ENCODE peak calls at places on chromosomes 1 and 21, in nine cellular contexts. E, K, S, D, L, G, N, U and Q are unnamed samples.

GRCh38 chr1:227949954-227950734 is 2.4 kb upstream of the WNT9A start:
- DNase-seq in U (no peak), E (no peak), K (peak), G (no peak), S (no peak), D (no peak), N (no peak), L (no peak), Q (no peak)

GRCh38 chr1:12069616-12070244 is 6.6 kb downstream of the TNFRSF8 start:
- DNase-seq in E (no peak), L (peak), D (no peak), N (no peak), G (no peak), U (no peak), K (no peak), S (no peak), Q (no peak)

GRCh38 chr1:36157115-36157903 is 1.3 kb downstream of the MAP7D1 start:
- DNase-seq in U (peak), S (no peak), D (no peak), K (no peak), E (no peak), G (peak), L (peak), N (no peak), Q (no peak)

GRCh38 chr1:161209790-161210409 is 5.2 kb upstream of the FCER1G start:
- DNase-seq in N (peak), L (peak), S (peak), U (peak), K (peak), D (no peak), G (peak), E (peak), Q (no peak)

GRCh38 chr1:156618853-156619581 is at the start of gene HAPLN2:
- DNase-seq in G (no peak), K (peak), E (no peak), D (no peak), L (no peak), N (no peak), U (no peak), S (peak), Q (no peak)

GRCh38 chr1:111221633-111222286 is 5.8 kb upstream of the CHI3L2 start:
- DNase-seq in D (no peak), K (no peak), S (no peak), U (no peak), E (no peak), L (peak), G (no peak), N (no peak), Q (no peak)

GRCh38 chr1:30514137-30514654 is 209.2 kb downstream of the MATN1 start:
- DNase-seq in N (no peak), G (no peak), D (no peak), L (no peak), E (no peak), K (no peak), S (no peak), U (no peak), Q (no peak)

GRCh38 chr1:92080128-92080985 is at the start of gene BTBD8:
- DNase-seq in D (peak), G (peak), K (peak), S (peak), L (peak), N (peak), U (peak), E (peak), Q (peak)

GRCh38 chr1:228756457-228756856 is 21.2 kb downstream of the RHOU start:
- DNase-seq in G (no peak), E (no peak), L (no peak), K (no peak), S (no peak), N (no peak), D (no peak), U (no peak), Q (no peak)

GRCh38 chr1:27724961-27725373 is 794 bp upstream of the FAM76A start:
- DNase-seq in K (peak), G (peak), S (no peak), D (no peak), L (peak), E (peak), U (peak), N (peak), Q (no peak)

GRCh38 chr1:35605071-35605881 is 32.2 kb downstream of the TFAP2E start:
- DNase-seq in K (no peak), N (no peak), D (no peak), U (no peak), L (peak), S (no peak), E (no peak), G (no peak), Q (no peak)

GRCh38 chr1:2533356-2533755 is 3.3 kb upstream of the HES5 start:
- DNase-seq in K (no peak), D (no peak), G (no peak), L (peak), U (no peak), S (no peak), E (no peak), N (no peak), Q (peak)

GRCh38 chr21:38740131-38740530 is 65.6 kb upstream of the ETS2 start:
- DNase-seq in L (peak), D (no peak), E (no peak), G (no peak), S (no peak), N (no peak), U (no peak), K (no peak), Q (no peak)

GRCh38 chr1:223609961-223610360 is 55.5 kb downstream of the CAPN8 start:
- DNase-seq in S (no peak), L (no peak), E (no peak), U (no peak), D (no peak), N (no peak), G (no peak), K (no peak), Q (no peak)

GRCh38 chr1:64476251-64476952 is 6.5 kb downstream of the CACHD1 start:
- DNase-seq in S (no peak), K (no peak), E (peak), U (no peak), G (no peak), N (peak), D (peak), L (peak), Q (no peak)

GRCh38 chr1:3530931-3531818 is 76.7 kb downstream of the ARHGEF16 start:
- DNase-seq in S (peak), D (no peak), E (peak), N (peak), L (peak), U (peak), G (peak), K (peak), Q (peak)

GRCh38 chr1:8259498-8260290 is 58.2 kb upstream of the SLC45A1 start:
- DNase-seq in S (peak), E (peak), U (peak), L (peak), K (peak), N (no peak), G (peak), D (peak), Q (peak)
- H3K27ac ChIP-seq in S (peak), E (no peak), U (peak), L (no peak), K (peak), N (no peak), G (peak), D (peak), Q (peak)

DNA sequence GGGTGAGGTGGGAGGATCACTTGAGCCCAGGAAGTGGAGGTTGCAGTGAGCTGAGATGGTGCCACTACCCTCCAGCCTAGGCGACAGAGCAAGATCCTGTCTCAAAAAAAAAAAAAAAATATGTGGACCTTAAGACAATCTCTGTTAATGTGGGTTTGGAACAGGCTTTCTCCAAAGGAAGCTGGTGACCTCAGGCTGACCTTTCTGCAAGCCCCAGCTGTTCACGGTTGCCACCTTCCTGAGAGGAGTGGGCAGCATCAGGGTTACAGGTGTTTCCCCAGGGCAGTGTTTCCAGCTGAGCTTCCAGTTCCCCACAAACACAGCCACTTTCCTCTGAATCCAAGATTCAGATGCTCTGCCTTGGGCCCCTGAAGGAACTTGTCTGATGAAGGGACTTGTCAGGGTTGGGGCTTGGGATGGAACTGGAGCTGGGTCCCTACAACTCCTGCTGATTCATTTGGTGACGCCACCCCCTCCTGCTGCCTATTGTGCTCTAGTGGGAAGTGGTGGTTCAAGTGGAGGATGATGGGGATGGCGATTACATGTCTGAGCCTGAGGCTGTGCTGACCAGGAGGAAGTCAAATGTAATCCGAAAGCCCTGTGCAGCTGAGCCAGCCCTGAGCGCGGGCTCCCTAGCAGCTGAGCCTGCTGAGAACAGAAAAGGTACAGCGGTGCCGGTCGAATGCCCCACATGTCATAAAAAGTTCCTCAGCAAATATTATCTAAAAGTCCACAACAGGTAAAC is 1.9 kb downstream of the ZBTB48 start:
- DNase-seq in L (peak), K (peak), E (no peak), U (no peak), N (no peak), S (no peak), D (no peak), G (peak), Q (no peak)
- H3K27ac ChIP-seq in L (no peak), K (peak), E (peak), U (peak), N (no peak), S (no peak), D (no peak), G (no peak), Q (peak)

GRCh38 chr1:244325056-244325764 is 126.5 kb downstream of the ADSS2 start:
- DNase-seq in U (peak), G (peak), S (no peak), K (no peak), N (no peak), D (no peak), L (no peak), E (no peak), Q (no peak)
- H3K27ac ChIP-seq in U (peak), G (peak), S (peak), K (peak), N (no peak), D (no peak), L (no peak), E (no peak), Q (peak)

DNA sequence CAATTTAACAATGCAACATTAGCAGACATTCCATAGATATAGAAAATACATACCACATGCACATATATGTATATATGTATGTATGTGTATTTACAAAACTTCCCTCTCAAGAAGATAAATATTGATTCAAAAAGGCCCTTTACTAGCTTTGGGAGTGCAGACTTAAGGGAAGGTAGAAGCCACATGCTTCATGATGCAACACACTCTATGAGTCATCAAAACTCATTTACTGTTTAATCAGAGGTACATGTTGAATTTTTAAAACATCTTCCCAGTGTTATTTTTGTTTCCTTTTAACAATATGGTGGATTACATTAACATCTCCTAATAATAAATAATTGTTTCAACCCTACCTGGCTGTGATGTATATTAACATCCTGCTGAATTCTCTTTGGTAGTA is 61.4 kb upstream of the KIRREL1 start:
- DNase-seq in N (no peak), D (no peak), U (no peak), E (no peak), G (no peak), K (no peak), S (no peak), L (peak), Q (peak)
- H3K27ac ChIP-seq in N (no peak), D (no peak), U (no peak), E (no peak), G (no peak), K (no peak), S (no peak), L (no peak), Q (no peak)

GRCh38 chr21:25964009-25964408 is 206.6 kb downstream of the APP start:
- DNase-seq in E (no peak), U (no peak), D (no peak), K (no peak), L (peak), N (peak), S (no peak), G (no peak), Q (no peak)
- H3K27ac ChIP-seq in E (no peak), U (peak), D (no peak), K (peak), L (no peak), N (peak), S (peak), G (peak), Q (peak)

GRCh38 chr1:221723918-221724263 is 18.0 kb downstream of the DUSP10 start:
- DNase-seq in G (no peak), K (no peak), E (no peak), U (no peak), D (no peak), S (no peak), N (no peak), L (no peak), Q (no peak)
- H3K27ac ChIP-seq in G (no peak), K (no peak), E (no peak), U (no peak), D (no peak), S (no peak), N (no peak), L (no peak), Q (peak)

GRCh38 chr1:16189003-16189402 is 23.4 kb downstream of the ARHGEF19 start:
- DNase-seq in S (no peak), G (no peak), U (no peak), D (no peak), N (no peak), L (no peak), E (no peak), K (no peak), Q (no peak)
- H3K27ac ChIP-seq in S (peak), G (no peak), U (no peak), D (no peak), N (no peak), L (no peak), E (no peak), K (no peak), Q (peak)

GRCh38 chr1:221072214-221072613 is 193.0 kb downstream of the HLX start:
- DNase-seq in E (no peak), N (no peak), S (no peak), K (no peak), U (no peak), L (no peak), D (no peak), G (no peak), Q (no peak)

GRCh38 chr1:221071761-221072160 is 192.5 kb downstream of the HLX start:
- DNase-seq in K (no peak), N (no peak), D (no peak), U (no peak), L (no peak), G (no peak), S (no peak), E (no peak), Q (no peak)

GRCh38 chr1:221074325-221074724 is 195.1 kb downstream of the HLX start:
- DNase-seq in G (no peak), N (no peak), D (no peak), U (no peak), S (no peak), L (no peak), E (no peak), K (no peak), Q (no peak)

GRCh38 chr1:221069178-221069903 is 190.1 kb downstream of the HLX start:
- DNase-seq in S (no peak), N (no peak), G (no peak), D (no peak), L (no peak), K (no peak), E (no peak), U (no peak), Q (no peak)

GRCh38 chr1:221069956-221070355 is 190.7 kb downstream of the HLX start:
- DNase-seq in L (no peak), D (no peak), N (no peak), K (no peak), G (no peak), U (no peak), E (no peak), S (no peak), Q (no peak)
- H3K27ac ChIP-seq in L (no peak), D (no peak), N (no peak), K (no peak), G (no peak), U (no peak), E (no peak), S (no peak), Q (no peak)

DNA sequence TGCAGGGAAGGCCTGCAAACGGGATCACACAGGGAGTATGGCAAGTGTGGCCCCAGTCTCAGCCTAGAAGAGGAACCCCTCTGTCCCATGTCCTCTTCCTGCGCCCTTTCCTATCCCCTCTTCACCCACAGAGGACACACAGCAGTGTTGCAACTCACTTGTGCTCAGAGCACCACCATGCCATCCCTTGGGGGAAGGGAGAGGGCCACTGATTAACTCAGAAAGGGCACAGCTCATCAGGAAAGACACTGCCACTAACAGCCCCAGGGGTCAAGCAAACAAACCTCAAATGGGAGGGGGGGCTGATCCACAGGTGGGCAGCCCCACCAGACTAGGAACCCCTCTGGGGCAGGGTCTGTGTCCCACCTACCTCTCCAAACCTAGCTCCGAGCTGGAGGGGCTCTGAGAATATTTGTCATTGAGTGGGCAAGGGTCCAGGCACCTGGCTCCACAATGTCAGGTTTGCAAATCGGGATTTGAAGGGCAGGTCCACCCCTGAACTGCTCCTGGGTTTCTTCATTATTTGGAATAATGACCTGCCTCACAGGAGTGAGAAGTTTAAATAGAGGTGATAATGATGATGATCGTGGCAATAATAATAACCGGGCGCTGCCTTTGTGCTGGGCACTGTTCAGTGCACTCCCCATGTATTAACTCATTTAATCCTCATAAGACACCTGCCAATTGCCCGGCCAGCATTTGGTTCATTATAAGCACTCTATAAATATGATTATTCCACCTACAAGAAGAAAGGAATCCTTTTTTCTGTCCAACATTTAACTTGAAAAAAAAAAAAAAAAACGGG is 1.0 kb downstream of the ALDH4A1 start:
- DNase-seq in S (no peak), L (no peak), E (no peak), U (no peak), G (no peak), K (no peak), D (no peak), N (no peak), Q (no peak)
- H3K27ac ChIP-seq in S (peak), L (no peak), E (peak), U (no peak), G (no peak), K (no peak), D (no peak), N (peak), Q (peak)

GRCh38 chr1:220374449-220374848 is 102.2 kb upstream of the RAB3GAP2 start:
- DNase-seq in E (no peak), G (no peak), L (no peak), K (no peak), D (no peak), S (no peak), U (no peak), N (no peak), Q (no peak)
- H3K27ac ChIP-seq in E (no peak), G (no peak), L (no peak), K (no peak), D (no peak), S (no peak), U (no peak), N (no peak), Q (no peak)